ENCODE peak calls at places on chromosomes 13 and 19, in six cellular contexts. H is CD4-positive, alpha-beta T cell; P is stimulated activated CD4-positive, alpha-beta T cell treated with anti-CD3 and anti-CD28 coated beads, Interleukin-1b, Interleukin-23, amount 100 ng/mL, for 24 hours; W is mucosa of descending colon; N is mammary epithelial cell; F is Kasumi-1. X is an unnamed sample.

GRCh38 chr19:48674216-48674809 is 1.5 kb upstream of the NTN5 start:
- DNase-seq in H (no peak), P (no peak), W (no peak), N (no peak), F (no peak), X (no peak)

GRCh38 chr13:46168341-46168740 is 13.6 kb downstream of the LCP1 start:
- DNase-seq in H (no peak), P (peak; percentile 53), W (peak; percentile 29), N (peak; percentile 82), F (peak; percentile 89), X (no peak)

GRCh38 chr13:99731747-99732146 is 230.5 kb downstream of the TM9SF2 start:
- DNase-seq in H (no peak), P (no peak), W (no peak), N (no peak), F (no peak), X (no peak)

GRCh38 chr13:87676254-87677042 is 5.3 kb downstream of the SLITRK5 start:
- DNase-seq in H (no peak), P (no peak), W (no peak), N (no peak), F (no peak), X (no peak)

GRCh38 chr13:80577951-80578670 is 237.2 kb upstream of the SPRY2 start:
- DNase-seq in H (no peak), P (no peak), W (no peak), N (no peak), F (no peak), X (no peak)

GRCh38 chr19:10238172-10238783 is 7.1 kb upstream of the S1PR2 start:
- DNase-seq in H (no peak), P (no peak), W (peak; percentile 66), N (no peak), F (no peak), X (no peak)

GRCh38 chr13:79780240-79780639 is 299.3 kb downstream of the NDFIP2 start:
- DNase-seq in H (no peak), P (no peak), W (no peak), N (peak; percentile 49), F (no peak), X (no peak)

GRCh38 chr13:41004875-41005693 is 14.0 kb downstream of the ELF1 start:
- DNase-seq in H (no peak), P (no peak), W (no peak), N (no peak), F (peak; percentile 75), X (no peak)

GRCh38 chr13:20525601-20526544 is at the start of gene CRYL1:
- DNase-seq in H (peak; percentile 71), P (peak; percentile 59), W (peak; percentile 84), N (peak; percentile 68), F (peak; percentile 44), X (no peak)

GRCh38 chr19:49502866-49503581 is 6.8 kb downstream of the RPS11 start:
- DNase-seq in H (peak; percentile 39), P (no peak), W (peak; percentile 57), N (peak; percentile 48), F (peak; percentile 75), X (no peak)

GRCh38 chr19:15288146-15288963 is 44.0 kb downstream of the BRD4 start:
- DNase-seq in H (no peak), P (no peak), W (no peak), N (peak; percentile 71), F (peak; percentile 23), X (no peak)

GRCh38 chr19:20238025-20238623 is 71.1 kb downstream of the ZNF486 start:
- DNase-seq in H (peak; percentile 71), P (peak; percentile 83), W (peak; percentile 93), N (peak; percentile 85), F (no peak), X (peak; percentile 62)

GRCh38 chr13:111637365-111637764 is 316.9 kb downstream of the TEX29 start:
- DNase-seq in H (no peak), P (no peak), W (no peak), N (no peak), F (no peak), X (no peak)

GRCh38 chr19:5951338-5951861 is 26.5 kb downstream of the RANBP3 start:
- DNase-seq in H (no peak), P (no peak), W (no peak), N (no peak), F (no peak), X (no peak)

GRCh38 chr19:17303940-17304267 is 679 bp upstream of the ABHD8 start:
- DNase-seq in H (no peak), P (no peak), W (no peak), N (no peak), F (no peak), X (no peak)

GRCh38 chr13:114106991-114107685 is 25.3 kb downstream of the RASA3 start:
- DNase-seq in H (no peak), P (no peak), W (peak; percentile 1), N (no peak), F (no peak), X (no peak)

GRCh38 chr13:21137696-21138095 is 38.7 kb downstream of the SKA3 start:
- DNase-seq in H (no peak), P (no peak), W (no peak), N (peak; percentile 29), F (no peak), X (no peak)

GRCh38 chr19:19507354-19507753 is 8.0 kb downstream of the TSSK6 start:
- DNase-seq in H (no peak), P (no peak), W (no peak), N (no peak), F (no peak), X (no peak)

GRCh38 chr13:91805605-91806004 is 407.2 kb downstream of the GPC5 start:
- DNase-seq in H (no peak), P (no peak), W (no peak), N (no peak), F (peak; percentile 46), X (no peak)

GRCh38 chr19:29119582-29119981 is 93.4 kb downstream of the UQCRFS1 start:
- DNase-seq in H (no peak), P (no peak), W (no peak), N (no peak), F (no peak), X (no peak)

GRCh38 chr19:2231621-2232221 is 4.4 kb downstream of the PLEKHJ1 start:
- DNase-seq in H (no peak), P (no peak), W (no peak), N (no peak), F (peak; percentile 36), X (no peak)

GRCh38 chr19:13833330-13834265 is 38.4 kb downstream of the ZSWIM4 start:
- DNase-seq in H (peak; percentile 91), P (peak; percentile 90), W (peak; percentile 94), N (peak; percentile 87), F (no peak), X (no peak)

X was measured in Panc1.